ENCODE peak calls at places on chromosomes 6 and 20, in ten cellular contexts. R, Q, U, F, N, V, W, I, O and X are unnamed samples.

GRCh38 chr6:32664827-32665362 is 1.6 kb downstream of the HLA-DQB1 start:
- DNase-seq in R (no peak), V (no peak), N (no peak), O (no peak), U (no peak), W (no peak), F (no peak), I (peak; percentile 18), Q (peak; percentile 80), X (peak; percentile 71)

GRCh38 chr20:63212792-63213191 is 3.1 kb downstream of the YTHDF1 start:
- DNase-seq in V (no peak), U (no peak), R (peak; percentile 22), W (no peak), N (no peak), Q (no peak), O (no peak), I (no peak), F (no peak), X (no peak)

GRCh38 chr20:29410805-29411457 is 1846.5 kb upstream of the DEFB115 start:
- DNase-seq in F (no peak), W (no peak), I (no peak), N (no peak), Q (no peak), R (no peak), O (peak; percentile 24), V (no peak), U (no peak), X (no peak)

GRCh38 chr6:4637691-4638433 is 138.3 kb upstream of the CDYL start:
- DNase-seq in W (peak; percentile 39), F (no peak), I (no peak), R (peak; percentile 72), Q (no peak), V (no peak), N (no peak), U (no peak), O (no peak), X (no peak)

GRCh38 chr6:113616875-113617274 is 240.3 kb upstream of the MARCKS start:
- DNase-seq in U (no peak), N (no peak), R (no peak), I (no peak), F (no peak), W (no peak), O (no peak), Q (no peak), V (no peak), X (no peak)

GRCh38 chr6:127865108-127865507 is 35.8 kb downstream of the THEMIS start:
- DNase-seq in I (no peak), U (no peak), N (no peak), Q (no peak), O (no peak), F (no peak), W (no peak), V (no peak), R (no peak), X (no peak)

GRCh38 chr6:16146028-16146427 is 17.1 kb downstream of the MYLIP start:
- DNase-seq in I (no peak), U (no peak), F (no peak), N (no peak), V (no peak), Q (no peak), O (no peak), W (no peak), R (peak; percentile 67), X (no peak)

GRCh38 chr6:86152546-86152945 is 509.9 kb upstream of the SYNCRIP start:
- DNase-seq in Q (no peak), R (no peak), W (no peak), U (no peak), V (no peak), I (no peak), N (no peak), F (no peak), O (no peak), X (no peak)

GRCh38 chr6:50849781-50850180 is 31.1 kb downstream of the TFAP2B start:
- DNase-seq in V (no peak), F (no peak), Q (no peak), I (no peak), O (no peak), W (no peak), N (no peak), R (peak; percentile 35), U (no peak), X (peak; percentile 63)

GRCh38 chr6:5871296-5871695 is 135.4 kb downstream of the NRN1 start:
- DNase-seq in I (no peak), Q (no peak), O (no peak), F (no peak), U (no peak), V (no peak), W (no peak), R (no peak), N (no peak), X (no peak)

GRCh38 chr6:20085817-20086216 is 126.5 kb downstream of the MBOAT1 start:
- DNase-seq in O (no peak), F (no peak), W (no peak), V (no peak), I (no peak), N (no peak), U (no peak), R (no peak), Q (no peak), X (no peak)

GRCh38 chr20:57662313-57663240 is 42.4 kb upstream of the ZBP1 start:
- DNase-seq in N (no peak), V (no peak), I (no peak), R (no peak), F (no peak), W (no peak), O (peak; percentile 18), U (no peak), Q (peak; percentile 37), X (peak; percentile 63)

GRCh38 chr20:38804682-38805501 is 605 bp upstream of the PPP1R16B start:
- DNase-seq in W (no peak), R (peak; percentile 13), V (no peak), U (peak; percentile 96), O (peak; percentile 70), Q (peak; percentile 93), I (peak; percentile 62), N (peak; percentile 52), F (no peak), X (peak; percentile 84)